ENCODE peak calls at places on chromosomes 1 and 21, in five cellular contexts. X, J, R, H and T are unnamed samples.
A peak's percentile ranks its signal among the peaks of the same experiment; 100 is the strongest.

GRCh38 chr21:36709030-36709867 is 10.3 kb downstream of the SIM2 start:
- DNase-seq in X (peak; percentile 74), J (peak; percentile 56), R (no peak), H (no peak), T (peak; percentile 54)

GRCh38 chr1:41313661-41314131 is 47.5 kb upstream of the FOXO6 start:
- DNase-seq in X (no peak), J (no peak), R (no peak), H (no peak), T (no peak)

GRCh38 chr1:77407738-77408375 is 126.0 kb downstream of the AK5 start:
- DNase-seq in X (no peak), J (no peak), R (no peak), H (no peak), T (no peak)

GRCh38 chr1:41612953-41613352 is 128.5 kb upstream of the EDN2 start:
- DNase-seq in X (no peak), J (no peak), R (no peak), H (no peak), T (no peak)

GRCh38 chr1:24899581-24900485 is 30.2 kb downstream of the RUNX3 start:
- DNase-seq in X (peak; percentile 44), J (peak; percentile 56), R (no peak), H (no peak), T (no peak)

GRCh38 chr1:6360517-6360916 is 33.0 kb downstream of the ACOT7 start:
- DNase-seq in X (no peak), J (no peak), R (no peak), H (no peak), T (no peak)

GRCh38 chr1:228986093-228986904 is 251.0 kb downstream of the RHOU start:
- DNase-seq in X (peak; percentile 88), J (peak; percentile 76), R (peak; percentile 74), H (no peak), T (no peak)

GRCh38 chr1:95004013-95004412 is 68.7 kb downstream of the ALG14 start:
- DNase-seq in X (no peak), J (no peak), R (no peak), H (no peak), T (no peak)

GRCh38 chr1:109634771-109635750 is 15.4 kb downstream of the AMPD2 start:
- DNase-seq in X (no peak), J (no peak), R (no peak), H (no peak), T (no peak)

GRCh38 chr1:171188388-171189266 is 3.5 kb downstream of the FMO2 start:
- DNase-seq in X (no peak), J (no peak), R (no peak), H (no peak), T (no peak)

GRCh38 chr1:211698161-211699026 is 23.0 kb upstream of the NEK2 start:
- DNase-seq in X (peak; percentile 90), J (peak; percentile 94), R (peak; percentile 95), H (peak; percentile 63), T (peak; percentile 97)

GRCh38 chr1:232059726-232060360 is 433.3 kb downstream of the DISC1 start:
- DNase-seq in X (no peak), J (no peak), R (no peak), H (no peak), T (no peak)

GRCh38 chr1:16677552-16678423 is 11.0 kb upstream of the RNU1-3 start:
- DNase-seq in X (peak; percentile 51), J (no peak), R (peak; percentile 16), H (no peak), T (peak; percentile 62)

GRCh38 chr1:187921426-187921825 is 1092.7 kb downstream of the PLA2G4A start:
- DNase-seq in X (no peak), J (no peak), R (no peak), H (no peak), T (no peak)

GRCh38 chr1:173392895-173393654 is 84.1 kb upstream of the PRDX6 start:
- DNase-seq in X (no peak), J (no peak), R (no peak), H (no peak), T (no peak)

GRCh38 chr1:206890125-206890637 is 7.1 kb upstream of the IL24 start:
- DNase-seq in X (no peak), J (no peak), R (no peak), H (no peak), T (no peak)

GRCh38 chr1:63320024-63320799 is 2.2 kb upstream of the FOXD3 start:
- DNase-seq in X (no peak), J (no peak), R (no peak), H (no peak), T (no peak)

GRCh38 chr1:236338096-236338495 is 56.0 kb upstream of the EDARADD start:
- DNase-seq in X (no peak), J (no peak), R (no peak), H (no peak), T (no peak)

GRCh38 chr1:97986041-97987005 is 65.5 kb upstream of the DPYD start:
- DNase-seq in X (no peak), J (no peak), R (peak; percentile 26), H (no peak), T (no peak)

GRCh38 chr1:171869097-171869496 is 27.8 kb downstream of the DNM3 start:
- DNase-seq in X (no peak), J (no peak), R (no peak), H (no peak), T (no peak)

GRCh38 chr21:24939288-24939687 is 668.0 kb downstream of the MRPL39 start:
- DNase-seq in X (no peak), J (no peak), R (no peak), H (no peak), T (no peak)

GRCh38 chr1:226763741-226764264 is 24.7 kb upstream of the ITPKB start:
- DNase-seq in X (no peak), J (peak; percentile 5), R (no peak), H (peak; percentile 12), T (no peak)

GRCh38 chr1:151425103-151425502 is 25.7 kb downstream of the PSMB4 start:
- DNase-seq in X (no peak), J (no peak), R (no peak), H (no peak), T (no peak)

GRCh38 chr1:20215716-20216115 is 29.4 kb upstream of the PLA2G2C start:
- DNase-seq in X (no peak), J (no peak), R (no peak), H (no peak), T (no peak)

GRCh38 chr1:53025034-53025777 is 36.8 kb upstream of the PODN start:
- DNase-seq in X (no peak), J (no peak), R (no peak), H (no peak), T (no peak)

GRCh38 chr1:154405762-154406571 is 824 bp downstream of the IL6R start:
- DNase-seq in X (peak; percentile 97), J (peak; percentile 96), R (peak; percentile 90), H (peak; percentile 50), T (peak; percentile 91)